ENCODE peak calls at places on chromosome 9, in four cellular contexts. I is H54; C is activated T-cell treated with anti-CD3 and anti-CD28 coated beads, Interleukin-2, amount 50 U/mL, for 48 hours; M is psoas muscle. V is an unnamed sample.

GRCh38 chr9:76516350-76516749 is 57.4 kb downstream of the GCNT1 start:
- DNase-seq in I (no peak), C (no peak), M (no peak), V (no peak)

GRCh38 chr9:35664531-35665470 is at the start of gene ARHGEF39:
- DNase-seq in I (peak; percentile 76), C (peak; percentile 87), M (peak; percentile 85), V (peak; percentile 73)

GRCh38 chr9:99562263-99562565 is 259.5 kb upstream of the NR4A3 start:
- DNase-seq in I (no peak), C (no peak), M (no peak), V (no peak)

GRCh38 chr9:87606921-87607521 is 109.4 kb downstream of the DAPK1 start:
- DNase-seq in I (peak; percentile 50), C (no peak), M (no peak), V (peak; percentile 44)

GRCh38 chr9:100443781-100444768 is 17.1 kb downstream of the MSANTD3 start:
- DNase-seq in I (no peak), C (no peak), M (no peak), V (no peak)

GRCh38 chr9:32339424-32339823 is 45.0 kb upstream of the ACO1 start:
- DNase-seq in I (no peak), C (no peak), M (no peak), V (no peak)

GRCh38 chr9:116800885-116801284 is 113.8 kb downstream of the TRIM32 start:
- DNase-seq in I (no peak), C (no peak), M (no peak), V (no peak)

GRCh38 chr9:128001411-128002298 is 20.9 kb upstream of the EEIG1 start:
- DNase-seq in I (peak; percentile 91), C (no peak), M (peak; percentile 26), V (peak; percentile 63)

GRCh38 chr9:99365233-99365980 is 143.3 kb downstream of the SEC61B start:
- DNase-seq in I (no peak), C (no peak), M (no peak), V (peak; percentile 23)

GRCh38 chr9:136231478-136232297 is 13.9 kb downstream of the QSOX2 start:
- DNase-seq in I (no peak), C (peak; percentile 41), M (no peak), V (no peak)

GRCh38 chr9:115543511-115543910 is 425.6 kb upstream of the TNC start:
- DNase-seq in I (no peak), C (no peak), M (no peak), V (no peak)

GRCh38 chr9:2496160-2496559 is 125.4 kb upstream of the VLDLR start:
- DNase-seq in I (no peak), C (no peak), M (no peak), V (no peak)

GRCh38 chr9:35976726-35977125 is 18.8 kb upstream of the OR2S2 start:
- DNase-seq in I (no peak), C (no peak), M (no peak), V (no peak)

GRCh38 chr9:127981559-127982121 is 851 bp upstream of the EEIG1 start:
- DNase-seq in I (no peak), C (peak; percentile 61), M (no peak), V (no peak)

GRCh38 chr9:71911908-71912325 is 478 bp downstream of the C9orf85 start:
- DNase-seq in I (no peak), C (no peak), M (no peak), V (no peak)

GRCh38 chr9:134620751-134621557 is 20.6 kb upstream of the COL5A1 start:
- DNase-seq in I (no peak), C (no peak), M (no peak), V (no peak)

GRCh38 chr9:119114681-119115080 is 254.6 kb downstream of the BRINP1 start:
- DNase-seq in I (no peak), C (no peak), M (no peak), V (no peak)

GRCh38 chr9:70987986-70988385 is 133.4 kb downstream of the TRPM3 start:
- DNase-seq in I (no peak), C (no peak), M (no peak), V (no peak)

GRCh38 chr9:88814521-88815101 is 176.7 kb upstream of the S1PR3 start:
- DNase-seq in I (no peak), C (no peak), M (peak; percentile 32), V (no peak)